ENCODE peak calls at places on chromosomes 7 and 10, in six cellular contexts. X is CD8-positive, alpha-beta T cell; L is GM13976; P is choroid plexus epithelial cell; Y is WTC11; G is AG09309. F is an unnamed sample.

GRCh38 chr7:152910545-152911013 is 151.0 kb downstream of the ACTR3B start:
- DNase-seq in Y (no peak), G (no peak), P (no peak), L (no peak), X (no peak), F (no peak)

GRCh38 chr10:96896884-96897589 is 64.9 kb downstream of the LCOR start:
- DNase-seq in L (peak), X (no peak), P (no peak), G (no peak), Y (no peak), F (no peak)

GRCh38 chr7:92546856-92547497 is 18.4 kb downstream of the RBM48 start:
- DNase-seq in L (no peak), P (no peak), Y (no peak), G (no peak), X (no peak), F (no peak)

GRCh38 chr7:149799397-149800168 is 26.2 kb upstream of the ZNF467 start:
- DNase-seq in L (peak), G (no peak), Y (peak), P (peak), X (peak), F (peak)

GRCh38 chr7:90706067-90706716 is 110.1 kb downstream of the CDK14 start:
- DNase-seq in X (no peak), P (peak), G (no peak), Y (no peak), L (no peak), F (no peak)

GRCh38 chr7:72080349-72080766 is 331.8 kb downstream of the CALN1 start:
- DNase-seq in X (no peak), G (no peak), Y (no peak), L (no peak), P (no peak), F (no peak)

GRCh38 chr7:23055582-23056178 is 41.8 kb upstream of the HYCC1 start:
- DNase-seq in G (peak), L (peak), Y (peak), P (peak), X (peak), F (no peak)

GRCh38 chr7:12623885-12624498 is 53.5 kb downstream of the SCIN start:
- DNase-seq in X (no peak), P (peak), Y (no peak), L (no peak), G (no peak), F (no peak)

GRCh38 chr7:151864561-151864960 is 12.4 kb downstream of the PRKAG2 start:
- DNase-seq in X (no peak), Y (no peak), L (no peak), G (no peak), P (no peak), F (no peak)

GRCh38 chr7:128108641-128109423 is 77.6 kb upstream of the LRRC4 start:
- DNase-seq in G (no peak), P (no peak), Y (no peak), X (no peak), L (peak), F (no peak)

GRCh38 chr7:148856891-148857290 is 27.2 kb downstream of the EZH2 start:
- DNase-seq in P (peak), L (peak), Y (no peak), X (no peak), G (no peak), F (no peak)

GRCh38 chr7:150620617-150621371 is 11.4 kb downstream of the GIMAP6 start:
- DNase-seq in Y (no peak), L (peak), P (no peak), G (no peak), X (no peak), F (no peak)

GRCh38 chr7:23426876-23427275 is 43.4 kb downstream of the IGF2BP3 start:
- DNase-seq in L (no peak), P (no peak), X (no peak), G (no peak), Y (no peak), F (no peak)

GRCh38 chr7:80002865-80003264 is 131.8 kb upstream of the GNAI1 start:
- DNase-seq in G (no peak), X (no peak), L (no peak), Y (no peak), P (peak), F (no peak)

GRCh38 chr10:62153191-62153590 is 115.5 kb downstream of the RTKN2 start:
- DNase-seq in P (peak), G (peak), X (no peak), Y (no peak), L (no peak), F (no peak)

GRCh38 chr10:98098247-98098646 is 36.2 kb upstream of the R3HCC1L start:
- DNase-seq in X (no peak), G (no peak), Y (no peak), P (no peak), L (no peak), F (no peak)

GRCh38 chr10:79202188-79203013 is 133.6 kb downstream of the ZMIZ1 start:
- DNase-seq in Y (peak), L (peak), P (peak), X (no peak), G (no peak), F (peak)

GRCh38 chr10:109892885-109893284 is 30.4 kb downstream of the XPNPEP1 start:
- DNase-seq in X (no peak), Y (no peak), G (no peak), P (peak), L (no peak), F (no peak)

GRCh38 chr7:121012170-121012874 is 23.8 kb downstream of the CPED1 start:
- DNase-seq in P (no peak), G (no peak), Y (no peak), X (no peak), L (no peak), F (no peak)

GRCh38 chr10:121179006-121179405 is 327.8 kb downstream of the WDR11 start:
- DNase-seq in X (no peak), Y (no peak), L (no peak), P (no peak), G (no peak), F (no peak)

DNA sequence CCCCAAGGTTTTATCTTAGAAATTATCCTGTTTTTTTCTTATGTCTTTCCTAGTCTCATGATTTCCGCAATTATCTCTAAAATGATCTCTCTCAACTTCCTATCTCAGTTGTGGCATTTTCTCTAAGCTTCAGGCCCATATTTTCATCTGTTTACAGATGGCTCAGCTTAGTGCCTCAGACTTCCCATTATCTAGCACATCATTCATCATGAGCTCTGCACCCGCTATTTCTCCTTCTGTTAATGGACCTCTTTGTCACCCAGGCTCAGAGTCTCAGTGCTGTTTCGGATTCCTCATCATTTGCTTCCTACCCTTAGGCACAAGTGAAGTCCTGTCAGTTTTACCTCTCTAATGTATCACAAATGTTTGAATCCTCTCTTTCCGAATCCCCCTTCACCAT is 84.1 kb downstream of the BMPR1A start:
- DNase-seq in G (no peak), P (no peak), X (no peak), L (no peak), Y (no peak), F (no peak)
- TF ChIP-seq CTCF in G (no peak), P (no peak), X (no peak), L (no peak), Y (no peak), F (no peak)

DNA sequence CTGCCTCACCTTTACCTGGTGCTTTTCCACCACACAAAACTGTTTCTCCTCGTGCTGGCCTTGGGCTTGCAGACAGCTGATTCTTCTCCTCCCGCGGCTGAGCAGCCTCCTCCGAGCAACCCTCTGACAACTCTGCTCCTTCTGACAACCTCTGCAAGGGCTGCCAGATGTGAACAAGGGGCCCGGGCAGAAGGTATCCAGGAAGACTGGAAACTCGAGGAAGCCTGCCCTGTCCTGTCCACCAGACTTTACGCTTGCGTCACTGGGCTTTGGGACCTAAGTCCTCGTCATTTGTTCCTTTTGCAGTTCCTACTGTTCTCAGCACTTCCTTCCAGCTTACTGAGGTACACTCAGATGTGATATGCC is 82.1 kb downstream of the EGFR start:
- DNase-seq in P (no peak), X (no peak), G (no peak), Y (no peak), L (no peak), F (no peak)
- TF ChIP-seq CTCF in P (no peak), X (no peak), G (no peak), Y (no peak), L (no peak), F (no peak)

GRCh38 chr7:157656195-157656769 is 319.5 kb downstream of the DNAJB6 start:
- DNase-seq in L (peak), P (no peak), G (no peak), Y (no peak), X (no peak), F (no peak)
- TF ChIP-seq CTCF in L (no peak), P (no peak), G (no peak), Y (no peak), X (no peak), F (no peak)

GRCh38 chr7:75650062-75650461 is 88.7 kb downstream of the HIP1 start:
- DNase-seq in P (no peak), G (no peak), Y (peak), X (no peak), L (no peak), F (no peak)
- TF ChIP-seq CTCF in P (no peak), G (no peak), Y (no peak), X (no peak), L (no peak), F (no peak)

DNA sequence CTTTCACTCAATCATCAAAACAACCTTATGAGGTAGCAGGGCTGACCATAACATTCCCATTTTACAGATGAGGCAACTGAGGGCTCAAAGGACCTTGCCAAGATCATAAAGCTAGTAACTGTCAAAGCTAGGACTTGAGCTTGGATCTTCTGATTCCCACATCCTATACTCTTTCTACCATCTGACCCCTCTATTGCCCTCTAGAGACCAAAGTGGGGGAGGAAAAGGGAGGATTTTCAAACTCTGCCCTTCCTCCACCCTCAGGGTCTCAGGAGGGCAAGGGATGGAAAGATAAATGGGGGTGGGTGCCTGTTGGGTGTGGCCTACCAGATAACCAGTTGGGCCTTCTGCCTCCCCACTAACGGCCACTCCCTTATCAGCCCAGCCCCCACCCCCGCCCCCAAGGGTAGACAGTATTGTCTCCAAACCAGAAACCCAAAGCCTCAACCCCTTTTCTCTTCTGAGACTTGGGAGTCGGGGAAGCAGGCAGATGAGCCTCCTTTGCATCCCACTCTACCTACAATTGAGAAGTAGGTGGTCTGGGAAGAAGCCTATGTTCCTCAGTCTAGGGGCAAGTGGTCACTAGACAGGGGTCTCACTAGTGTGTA is 7.9 kb downstream of the LDB1 start:
- DNase-seq in G (no peak), L (no peak), X (no peak), P (no peak), Y (no peak), F (no peak)
- TF ChIP-seq CTCF in G (peak), L (no peak), X (no peak), P (peak), Y (no peak), F (no peak)

GRCh38 chr7:20310963-20311742 is 19.5 kb upstream of the ITGB8 start:
- DNase-seq in G (no peak), X (no peak), Y (no peak), L (no peak), P (peak), F (no peak)
- TF ChIP-seq CTCF in G (peak), X (no peak), Y (no peak), L (no peak), P (peak), F (peak)

GRCh38 chr7:144459635-144460034 is 56.1 kb upstream of the NOBOX start:
- DNase-seq in P (no peak), X (no peak), Y (no peak), L (no peak), G (no peak), F (no peak)

GRCh38 chr7:144455040-144455404 is 51.5 kb upstream of the NOBOX start:
- DNase-seq in G (no peak), X (no peak), L (no peak), P (no peak), Y (no peak), F (no peak)

GRCh38 chr7:144452064-144452463 is 48.6 kb upstream of the NOBOX start:
- DNase-seq in X (no peak), L (no peak), P (no peak), Y (no peak), G (no peak), F (no peak)

GRCh38 chr7:144454256-144455039 is 51.0 kb upstream of the NOBOX start:
- DNase-seq in G (no peak), P (peak), Y (no peak), X (no peak), L (no peak), F (no peak)
- TF ChIP-seq CTCF in G (no peak), P (peak), Y (no peak), X (no peak), L (no peak), F (no peak)